ENCODE peak calls at places on chromosomes 16 and 17, in nine cellular contexts. Q, F, C, W, Z, V, N, U and K are unnamed samples.

GRCh38 chr17:29565643-29566472 is 979 bp downstream of the ABHD15 start:
- DNase-seq in Q (no peak), F (no peak), C (peak; percentile 20), W (no peak), Z (peak; percentile 59), V (peak; percentile 26), N (peak; percentile 70), U (peak; percentile 94), K (peak; percentile 71)

GRCh38 chr17:21125862-21126261 is 902 bp upstream of the DHRS7B start:
- DNase-seq in Q (no peak), F (no peak), C (no peak), W (no peak), Z (no peak), V (no peak), N (no peak), U (peak; percentile 78), K (no peak)

GRCh38 chr16:1518626-1519135 is 14.8 kb upstream of the TMEM204 start:
- DNase-seq in Q (no peak), F (no peak), C (no peak), W (no peak), Z (no peak), V (no peak), N (no peak), U (no peak), K (no peak)

GRCh38 chr17:81926451-81927144 is 937 bp downstream of the MAFG start:
- DNase-seq in Q (peak; percentile 79), F (peak; percentile 87), C (peak; percentile 75), W (no peak), Z (peak; percentile 89), V (peak; percentile 79), N (peak; percentile 92), U (peak; percentile 92), K (peak; percentile 90)

GRCh38 chr17:49365667-49366066 is 3.6 kb upstream of the ZNF652 start:
- DNase-seq in Q (no peak), F (no peak), C (no peak), W (no peak), Z (no peak), V (peak; percentile 71), N (peak; percentile 66), U (no peak), K (no peak)

GRCh38 chr17:16215273-16215964 is at the start of gene NCOR1:
- DNase-seq in Q (peak; percentile 93), F (peak; percentile 97), C (peak; percentile 90), W (peak; percentile 91), Z (peak; percentile 94), V (peak; percentile 94), N (peak; percentile 80), U (peak; percentile 99), K (peak; percentile 94)

GRCh38 chr16:75494696-75495601 is at the start of gene CHST6:
- DNase-seq in Q (no peak), F (peak; percentile 75), C (no peak), W (peak; percentile 91), Z (no peak), V (peak; percentile 63), N (no peak), U (peak; percentile 78), K (peak; percentile 31)

GRCh38 chr17:27376637-27377547 is 79.4 kb upstream of the KSR1 start:
- DNase-seq in Q (peak; percentile 44), F (no peak), C (no peak), W (no peak), Z (no peak), V (no peak), N (no peak), U (no peak), K (no peak)

GRCh38 chr17:57512258-57512657 is 232.8 kb downstream of the CCDC182 start:
- DNase-seq in Q (no peak), F (no peak), C (no peak), W (no peak), Z (no peak), V (no peak), N (no peak), U (no peak), K (no peak)

GRCh38 chr16:46638947-46639925 is 18.1 kb upstream of the SHCBP1 start:
- DNase-seq in Q (peak; percentile 73), F (no peak), C (no peak), W (no peak), Z (no peak), V (no peak), N (no peak), U (no peak), K (no peak)

DNA sequence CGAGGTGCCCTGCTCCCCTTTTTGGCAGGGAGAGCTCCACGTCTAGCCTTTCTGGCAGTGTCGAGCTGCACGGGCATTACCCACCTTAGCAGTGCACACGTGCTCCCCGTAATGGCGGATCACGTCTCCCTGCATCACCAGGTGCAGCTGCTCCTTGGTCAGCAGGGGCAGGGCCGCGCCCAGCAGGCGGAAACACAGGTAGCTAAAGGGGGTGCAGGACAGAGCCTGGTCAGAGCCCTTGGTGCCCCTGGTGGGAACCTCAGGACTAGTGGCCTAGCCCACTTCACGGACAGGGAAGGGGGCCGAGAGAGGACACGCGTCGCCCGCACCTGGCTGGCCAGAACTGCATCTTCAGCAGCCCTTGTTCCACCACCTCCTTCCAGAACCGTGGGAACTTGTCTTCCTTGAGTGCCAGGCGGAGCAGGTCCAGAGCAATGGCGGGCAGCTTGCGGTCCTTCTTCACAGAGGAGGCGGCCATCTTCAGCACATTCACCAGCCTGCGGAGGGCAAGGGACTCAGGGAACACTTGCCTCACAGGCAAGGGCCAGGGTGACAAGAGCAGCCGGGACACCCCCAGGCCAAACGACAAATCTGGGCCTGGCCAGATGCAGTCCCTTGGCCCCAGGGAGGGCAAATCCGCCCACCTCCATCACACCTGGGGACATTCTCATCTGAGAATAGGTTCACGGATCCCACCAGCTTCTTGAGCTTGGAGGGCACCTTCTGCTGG is 3.2 kb downstream of the MYBBP1A start:
- DNase-seq in Q (no peak), F (no peak), C (no peak), W (no peak), Z (no peak), V (no peak), N (no peak), U (peak; percentile 70), K (no peak)
- TF ChIP-seq POLR2A in Q (no peak), F (no peak), C (no peak), W (no peak), Z (no peak), V (no peak), N (no peak), U (no peak), K (no peak)

DNA sequence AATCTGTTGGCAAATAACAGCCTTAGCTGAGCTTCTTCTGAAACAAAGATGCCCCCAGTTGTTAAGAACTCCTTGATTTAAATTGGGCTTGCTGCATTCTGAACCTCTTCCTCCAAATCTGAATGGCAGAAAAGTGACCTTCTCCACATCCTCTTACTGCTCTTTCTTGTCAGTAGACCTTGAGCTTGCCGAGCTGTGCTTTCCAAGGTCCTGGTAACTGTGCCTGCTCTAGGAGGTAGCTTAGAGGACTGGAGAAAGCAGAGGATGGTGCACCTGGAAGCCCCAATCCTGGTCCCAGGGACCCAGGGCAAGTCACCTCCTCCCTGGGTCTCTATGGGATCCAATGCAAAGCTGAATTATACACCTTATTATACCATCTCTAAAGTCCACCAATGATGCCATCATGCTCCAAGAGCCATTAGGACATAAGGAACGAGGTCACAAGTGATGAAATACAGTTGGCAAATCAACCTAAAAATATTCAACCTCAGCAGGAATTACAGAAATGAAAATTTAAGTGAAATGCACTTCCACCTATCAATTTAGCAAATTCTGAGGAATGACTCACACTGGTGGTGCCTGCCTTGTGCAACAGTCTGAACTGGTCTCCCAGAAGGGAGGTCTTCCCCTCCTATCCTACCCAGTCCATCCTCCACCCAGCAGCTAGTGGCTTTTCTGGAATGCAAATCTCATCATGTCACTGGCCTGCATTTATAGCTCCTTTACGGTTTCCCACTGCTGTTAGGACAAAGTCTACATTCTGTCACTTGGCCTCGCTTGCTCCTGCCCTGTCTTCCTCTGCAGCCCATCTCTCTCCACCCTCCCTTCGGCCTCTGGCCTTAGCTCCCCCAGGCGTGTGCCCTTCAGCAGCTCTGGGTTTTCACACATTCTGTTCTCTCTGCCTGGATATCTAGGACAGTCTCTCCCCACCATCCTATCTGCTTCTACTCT is 36.6 kb downstream of the TOM1L2 start:
- DNase-seq in Q (peak; percentile 92), F (no peak), C (peak; percentile 41), W (no peak), Z (no peak), V (no peak), N (peak; percentile 34), U (no peak), K (peak; percentile 53)
- H3K4me1 ChIP-seq in Q (peaks cover 27% of the 10 kb centered on the region), F (peaks cover 37% of the 10 kb centered on the region), C (peaks cover 56% of the 10 kb centered on the region), W (no peaks in the 10 kb centered on the region), Z (peaks cover 79% of the 10 kb centered on the region), V (peaks cover 53% of the 10 kb centered on the region), N (peaks cover 37% of the 10 kb centered on the region), U (peaks cover 66% of the 10 kb centered on the region), K (peaks cover 45% of the 10 kb centered on the region)

GRCh38 chr17:31008374-31009035 is 37.7 kb downstream of the RNF135 start:
- DNase-seq in Q (peak; percentile 45), F (peak; percentile 85), C (peak; percentile 12), W (peak; percentile 87), Z (peak; percentile 65), V (peak; percentile 43), N (no peak), U (peak; percentile 92), K (peak; percentile 64)
- TF ChIP-seq POLR2A in Q (no peak), F (no peak), C (no peak), W (peak; percentile 45), Z (no peak), V (no peak), N (no peak), U (no peak), K (peak; percentile 46)

GRCh38 chr16:85868495-85868894 is 30.5 kb upstream of the IRF8 start:
- DNase-seq in Q (no peak), F (no peak), C (no peak), W (no peak), Z (no peak), V (no peak), N (no peak), U (no peak), K (no peak)
- H3K4me1 ChIP-seq in Q (no peaks in the 10 kb centered on the region), F (no peaks in the 10 kb centered on the region), C (no peaks in the 10 kb centered on the region), W (no peaks in the 10 kb centered on the region), Z (peaks cover 8% of the 10 kb centered on the region), V (no peaks in the 10 kb centered on the region), N (no peaks in the 10 kb centered on the region), U (peaks cover 63% of the 10 kb centered on the region), K (no peaks in the 10 kb centered on the region)

GRCh38 chr16:10296956-10297340 is 88.9 kb upstream of the ATF7IP2 start:
- DNase-seq in Q (no peak), F (no peak), C (no peak), W (no peak), Z (no peak), V (no peak), N (no peak), U (no peak), K (no peak)

GRCh38 chr16:10298416-10298815 is 87.4 kb upstream of the ATF7IP2 start:
- DNase-seq in Q (no peak), F (no peak), C (no peak), W (no peak), Z (no peak), V (no peak), N (no peak), U (no peak), K (no peak)

GRCh38 chr16:10297341-10298006 is 88.4 kb upstream of the ATF7IP2 start:
- DNase-seq in Q (no peak), F (no peak), C (no peak), W (no peak), Z (no peak), V (no peak), N (no peak), U (peak; percentile 83), K (peak; percentile 32)
- TF ChIP-seq POLR2A in Q (no peak), F (no peak), C (no peak), W (no peak), Z (no peak), V (no peak), N (no peak), U (no peak), K (no peak)